ENCODE peak calls at places on chromosomes 3 and 15, in five cellular contexts. B, M, F, C and O are unnamed samples.

GRCh38 chr15:57626713-57627440 is 35.2 kb downstream of the MYZAP start:
- DNase-seq in B (no peak), C (no peak), M (no peak), F (no peak), O (no peak)

GRCh38 chr3:29465836-29466235 is 185.0 kb downstream of the RBMS3 start:
- DNase-seq in B (peak; percentile 78), C (no peak), F (no peak), M (no peak), O (peak; percentile 61)

GRCh38 chr3:98978068-98978811 is 76.7 kb upstream of the DCBLD2 start:
- DNase-seq in F (no peak), C (no peak), B (peak; percentile 60), M (no peak), O (no peak)

GRCh38 chr3:172170841-172171240 is 131.5 kb downstream of the FNDC3B start:
- DNase-seq in B (no peak), C (no peak), M (no peak), F (no peak), O (no peak)

GRCh38 chr3:43649365-43649968 is 27.7 kb upstream of the ANO10 start:
- DNase-seq in C (peak; percentile 7), B (no peak), F (no peak), M (no peak), O (no peak)

GRCh38 chr3:151135548-151136337 is 50.3 kb downstream of the MED12L start:
- DNase-seq in F (no peak), C (peak; percentile 13), B (peak; percentile 1), M (no peak), O (no peak)

GRCh38 chr3:61155701-61156292 is 95.5 kb downstream of the FHIT start:
- DNase-seq in B (no peak), C (no peak), M (no peak), F (no peak), O (no peak)

GRCh38 chr15:89016549-89017041 is 71.7 kb upstream of the ABHD2 start:
- DNase-seq in F (no peak), B (peak; percentile 79), C (peak; percentile 23), M (peak; percentile 23), O (no peak)

GRCh38 chr3:63625161-63625560 is 27.3 kb upstream of the SNTN start:
- DNase-seq in F (no peak), B (peak; percentile 96), C (no peak), M (no peak), O (peak; percentile 63)

GRCh38 chr15:34610388-34610787 is 26.9 kb upstream of the GOLGA8B start:
- DNase-seq in B (no peak), C (peak; percentile 11), F (no peak), M (peak; percentile 6), O (no peak)

GRCh38 chr15:36863551-36863950 is 236.8 kb downstream of the MEIS2 start:
- DNase-seq in B (peak; percentile 42), C (no peak), M (no peak), F (no peak), O (no peak)

GRCh38 chr3:50322386-50323091 is at the start of gene HYAL2:
- DNase-seq in F (no peak), B (no peak), M (no peak), C (peak; percentile 61), O (no peak)

GRCh38 chr3:121736112-121736511 is 13.4 kb downstream of the GOLGB1 start:
- DNase-seq in B (peak; percentile 77), F (no peak), M (no peak), C (no peak), O (no peak)

GRCh38 chr3:176490357-176490756 is 706.9 kb downstream of the TBL1XR1 start:
- DNase-seq in B (no peak), C (no peak), M (no peak), F (no peak), O (no peak)

GRCh38 chr3:120743556-120744195 is 1.1 kb downstream of the GTF2E1 start:
- DNase-seq in F (no peak), M (no peak), C (peak; percentile 5), B (peak; percentile 14), O (no peak)

GRCh38 chr3:14230729-14231128 is 52.1 kb downstream of the LSM3 start:
- DNase-seq in M (no peak), F (no peak), C (no peak), B (no peak), O (no peak)

GRCh38 chr3:48918388-48919214 is at the start of gene ARIH2:
- DNase-seq in M (peak; percentile 89), C (peak; percentile 97), F (peak; percentile 89), B (peak; percentile 91), O (peak; percentile 77)

GRCh38 chr3:158093526-158093925 is 12.7 kb downstream of the SHOX2 start:
- DNase-seq in M (no peak), B (no peak), F (no peak), C (no peak), O (no peak)

GRCh38 chr3:38332202-38332601 is 14.4 kb upstream of the XYLB start:
- DNase-seq in M (no peak), F (no peak), B (no peak), C (no peak), O (no peak)

GRCh38 chr15:57510647-57511046 is 81.1 kb upstream of the MYZAP start:
- DNase-seq in F (no peak), B (peak; percentile 90), M (no peak), C (no peak), O (peak; percentile 85)

GRCh38 chr3:71262368-71263265 is 320.9 kb downstream of the FOXP1 start:
- DNase-seq in F (no peak), B (no peak), C (no peak), M (no peak), O (no peak)

GRCh38 chr3:139301654-139302053 is 42.2 kb upstream of the MRPS22 start:
- DNase-seq in M (no peak), B (no peak), C (no peak), F (no peak), O (no peak)

GRCh38 chr3:8970971-8971589 is 7.8 kb upstream of the RAD18 start:
- DNase-seq in F (peak; percentile 54), C (peak; percentile 62), M (peak; percentile 45), B (peak; percentile 41), O (peak; percentile 37)

GRCh38 chr15:45641374-45641778 is 6.5 kb downstream of the SQOR start:
- DNase-seq in M (no peak), B (peak; percentile 72), C (no peak), F (peak; percentile 49), O (peak; percentile 90)

GRCh38 chr3:26647078-26647477 is 24.5 kb downstream of the LRRC3B start:
- DNase-seq in M (no peak), F (no peak), C (peak; percentile 35), B (no peak), O (no peak)

GRCh38 chr3:144127700-144128099 is 156.1 kb downstream of the DIPK2A start:
- DNase-seq in M (no peak), C (no peak), F (no peak), B (no peak), O (no peak)

GRCh38 chr3:50372349-50372748 is 13.0 kb upstream of the TMEM115 start:
- DNase-seq in F (no peak), M (no peak), C (no peak), B (no peak), O (no peak)

GRCh38 chr15:43930556-43930955 is 103.8 kb downstream of the WDR76 start:
- DNase-seq in M (no peak), B (no peak), F (no peak), C (no peak), O (no peak)

GRCh38 chr3:161991901-161992300 is 495.3 kb downstream of the OTOL1 start:
- DNase-seq in B (no peak), M (no peak), F (no peak), C (no peak), O (no peak)

GRCh38 chr15:52294881-52295420 is 653 bp downstream of the MYO5C start:
- DNase-seq in C (peak; percentile 7), B (no peak), M (no peak), F (no peak), O (no peak)

GRCh38 chr3:188108703-188109412 is 45.1 kb upstream of the LPP start:
- DNase-seq in M (no peak), F (no peak), B (no peak), C (no peak), O (no peak)

GRCh38 chr15:98969126-98969735 is 38.4 kb downstream of the PGPEP1L start:
- DNase-seq in M (no peak), C (no peak), F (no peak), B (no peak), O (no peak)

GRCh38 chr15:76773234-76773633 is 131.9 kb downstream of the SCAPER start:
- DNase-seq in C (no peak), B (no peak), F (no peak), M (no peak), O (no peak)

GRCh38 chr15:62475595-62475994 is 310.5 kb upstream of the C2CD4B start:
- DNase-seq in M (no peak), F (no peak), B (no peak), C (no peak), O (no peak)
- H3K27ac ChIP-seq in M (no peak overlapping the region), F (peak overlapping the region; percentile 82), B (no peak overlapping the region), C (no peak overlapping the region), O (no peak overlapping the region)

GRCh38 chr3:10665611-10666010 is 150.4 kb upstream of the SLC6A11 start:
- DNase-seq in F (no peak), B (no peak), C (no peak), M (no peak), O (no peak)

GRCh38 chr3:10669490-10670048 is 146.5 kb upstream of the SLC6A11 start:
- DNase-seq in M (no peak), C (no peak), B (no peak), F (no peak), O (no peak)

GRCh38 chr3:10668077-10668476 is 148.0 kb upstream of the SLC6A11 start:
- DNase-seq in C (no peak), B (no peak), F (no peak), M (no peak), O (no peak)

GRCh38 chr3:10666621-10667020 is 149.4 kb upstream of the SLC6A11 start:
- DNase-seq in B (no peak), F (no peak), C (no peak), M (no peak), O (no peak)

GRCh38 chr3:10667269-10667668 is 148.8 kb upstream of the SLC6A11 start:
- DNase-seq in F (no peak), B (no peak), C (no peak), M (no peak), O (no peak)
- H3K27ac ChIP-seq in F (no peak overlapping the region), B (no peak overlapping the region), C (no peak overlapping the region), M (no peak overlapping the region), O (no peak overlapping the region)

DNA sequence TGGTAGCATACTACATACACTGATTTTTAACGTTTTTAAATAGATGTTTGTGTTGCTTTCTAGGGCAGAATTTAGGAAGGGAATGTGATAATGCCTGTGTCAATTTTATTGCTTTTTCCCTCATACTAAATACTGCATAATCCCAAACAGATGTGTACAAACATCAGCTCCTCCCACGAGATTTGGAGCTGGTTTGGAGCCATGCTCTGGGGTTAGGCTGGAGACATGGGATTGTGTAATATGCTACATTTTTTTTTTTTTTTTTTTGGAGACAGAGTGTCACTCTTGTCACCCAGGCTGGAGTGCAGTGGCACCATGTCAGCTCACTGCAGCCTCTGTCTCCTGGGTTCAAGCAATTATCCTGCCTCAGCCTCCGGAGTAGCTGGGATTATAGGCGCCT is 80.1 kb downstream of the EBLN2 start:
- DNase-seq in C (no peak), M (no peak), B (no peak), F (peak; percentile 72), O (no peak)
- H3K27ac ChIP-seq in C (no peak overlapping the region), M (no peak overlapping the region), B (no peak overlapping the region), F (no peak overlapping the region), O (no peak overlapping the region)

GRCh38 chr3:169199283-169199682 is 464.2 kb downstream of the MECOM start:
- DNase-seq in B (no peak), C (no peak), F (no peak), M (no peak), O (no peak)

GRCh38 chr3:169207089-169207488 is 456.4 kb downstream of the MECOM start:
- DNase-seq in B (no peak), C (no peak), F (no peak), M (no peak), O (no peak)

GRCh38 chr3:169203631-169204550 is 459.6 kb downstream of the MECOM start:
- DNase-seq in C (no peak), B (peak; percentile 55), M (no peak), F (no peak), O (no peak)
- H3K27ac ChIP-seq in C (no peak overlapping the region), B (no peak overlapping the region), M (no peak overlapping the region), F (no peak overlapping the region), O (no peak overlapping the region)